ENCODE peak calls at places on chromosome 4, in ten cellular contexts. J, R, W, E, K, F, I, N, A and Y are unnamed samples.

GRCh38 chr4:85707591-85707990 is 232.6 kb downstream of the ARHGAP24 start:
- DNase-seq in J (no peak), R (no peak), W (no peak), E (no peak), K (no peak), F (no peak), I (no peak), N (no peak), A (no peak), Y (no peak)

GRCh38 chr4:98341309-98341708 is 80.1 kb downstream of the RAP1GDS1 start:
- DNase-seq in J (no peak), R (peak), W (no peak), E (no peak), K (no peak), F (no peak), I (no peak), N (no peak), A (no peak), Y (no peak)

GRCh38 chr4:108043536-108043935 is 53.8 kb downstream of the HADH start:
- DNase-seq in J (no peak), R (peak), W (no peak), E (no peak), K (peak), F (no peak), I (no peak), N (no peak), A (no peak), Y (no peak)

GRCh38 chr4:15291133-15291532 is 136.7 kb upstream of the C1QTNF7 start:
- DNase-seq in J (no peak), R (peak), W (no peak), E (no peak), K (no peak), F (no peak), I (no peak), N (no peak), A (peak), Y (no peak)

GRCh38 chr4:26131711-26132110 is 189.1 kb upstream of the RBPJ start:
- DNase-seq in J (no peak), R (no peak), W (no peak), E (no peak), K (no peak), F (peak), I (no peak), N (no peak), A (no peak), Y (no peak)

GRCh38 chr4:57037982-57038604 is 59.4 kb downstream of the POLR2B start:
- DNase-seq in J (peak), R (peak), W (peak), E (no peak), K (peak), F (no peak), I (peak), N (peak), A (peak), Y (peak)

GRCh38 chr4:155342142-155342541 is 34.6 kb downstream of the MAP9 start:
- DNase-seq in J (no peak), R (peak), W (no peak), E (no peak), K (no peak), F (no peak), I (no peak), N (peak), A (peak), Y (peak)

GRCh38 chr4:25878676-25879075 is 15.9 kb upstream of the SEL1L3 start:
- DNase-seq in J (no peak), R (no peak), W (no peak), E (no peak), K (no peak), F (no peak), I (no peak), N (no peak), A (no peak), Y (no peak)

GRCh38 chr4:14850374-14851097 is 151.7 kb upstream of the CPEB2 start:
- DNase-seq in J (no peak), R (no peak), W (no peak), E (no peak), K (no peak), F (no peak), I (no peak), N (no peak), A (no peak), Y (no peak)

GRCh38 chr4:117971406-117971805 is 62.9 kb upstream of the NDST3 start:
- DNase-seq in J (no peak), R (no peak), W (no peak), E (peak), K (no peak), F (no peak), I (no peak), N (no peak), A (no peak), Y (no peak)

GRCh38 chr4:2357821-2358745 is 60.4 kb downstream of the ZFYVE28 start:
- DNase-seq in J (no peak), R (no peak), W (no peak), E (no peak), K (no peak), F (no peak), I (no peak), N (no peak), A (no peak), Y (no peak)

GRCh38 chr4:6732441-6733357 is 16.7 kb downstream of the BLOC1S4 start:
- DNase-seq in J (peak), R (peak), W (peak), E (peak), K (no peak), F (no peak), I (peak), N (peak), A (peak), Y (peak)

GRCh38 chr4:142703694-142704309 is 142.3 kb downstream of the INPP4B start:
- DNase-seq in J (no peak), R (no peak), W (no peak), E (no peak), K (no peak), F (peak), I (no peak), N (no peak), A (peak), Y (no peak)

GRCh38 chr4:186798951-186799659 is 75.4 kb upstream of the FAT1 start:
- DNase-seq in J (no peak), R (no peak), W (no peak), E (no peak), K (no peak), F (no peak), I (no peak), N (no peak), A (no peak), Y (no peak)

GRCh38 chr4:14816592-14817273 is 185.5 kb upstream of the CPEB2 start:
- DNase-seq in J (no peak), R (no peak), W (no peak), E (no peak), K (no peak), F (no peak), I (no peak), N (no peak), A (no peak), Y (no peak)

GRCh38 chr4:87081826-87082225 is 138.6 kb downstream of the KLHL8 start:
- DNase-seq in J (no peak), R (no peak), W (no peak), E (no peak), K (no peak), F (no peak), I (no peak), N (no peak), A (no peak), Y (no peak)

GRCh38 chr4:83320548-83320947 is 14.1 kb downstream of the HPSE start:
- DNase-seq in J (peak), R (peak), W (peak), E (peak), K (no peak), F (no peak), I (peak), N (peak), A (peak), Y (peak)

GRCh38 chr4:19134685-19135084 is 1113.1 kb upstream of the LCORL start:
- DNase-seq in J (no peak), R (no peak), W (no peak), E (no peak), K (no peak), F (no peak), I (no peak), N (no peak), A (no peak), Y (no peak)

GRCh38 chr4:188282620-188283232 is 143.5 kb downstream of the TRIML1 start:
- DNase-seq in J (no peak), R (no peak), W (no peak), E (no peak), K (no peak), F (no peak), I (no peak), N (no peak), A (no peak), Y (no peak)

GRCh38 chr4:151321586-151321985 is 3.8 kb downstream of the SH3D19 start:
- DNase-seq in J (no peak), R (no peak), W (no peak), E (no peak), K (no peak), F (no peak), I (no peak), N (no peak), A (no peak), Y (no peak)

GRCh38 chr4:20193522-20193902 is 58.2 kb upstream of the SLIT2 start:
- DNase-seq in J (no peak), R (no peak), W (no peak), E (no peak), K (no peak), F (no peak), I (no peak), N (no peak), A (no peak), Y (no peak)

GRCh38 chr4:128384091-128384520 is 96.5 kb upstream of the PGRMC2 start:
- DNase-seq in J (no peak), R (no peak), W (no peak), E (peak), K (no peak), F (no peak), I (no peak), N (no peak), A (no peak), Y (no peak)

GRCh38 chr4:138056541-138056940 is 185.6 kb downstream of the SLC7A11 start:
- DNase-seq in J (no peak), R (no peak), W (no peak), E (no peak), K (no peak), F (no peak), I (no peak), N (peak), A (no peak), Y (no peak)